ENCODE peak calls at places on chromosomes 7 and 10, in four cellular contexts. Z, X, C and I are unnamed samples.

GRCh38 chr10:31929260-31929985 is 792 bp upstream of the ARHGAP12 start:
- DNase-seq in Z (no peak), X (no peak), C (peak), I (no peak)

GRCh38 chr10:69088801-69089501 is 1.0 kb downstream of the SRGN start:
- DNase-seq in Z (no peak), X (peak), C (peak), I (no peak)

GRCh38 chr10:23917251-23917908 is 291.6 kb upstream of the KIAA1217 start:
- DNase-seq in Z (no peak), X (no peak), C (no peak), I (no peak)

GRCh38 chr10:71864861-71865473 is 13.9 kb upstream of the PSAP start:
- DNase-seq in Z (peak), X (peak), C (peak), I (peak)

GRCh38 chr7:11294965-11295364 is 321.3 kb downstream of the PHF14 start:
- DNase-seq in Z (no peak), X (no peak), C (no peak), I (no peak)

GRCh38 chr7:136293841-136294391 is 316.8 kb upstream of the MTPN start:
- DNase-seq in Z (no peak), X (no peak), C (no peak), I (no peak)

GRCh38 chr7:15686957-15687644 is 618 bp upstream of the MEOX2 start:
- DNase-seq in Z (no peak), X (no peak), C (peak), I (no peak)

GRCh38 chr7:4226166-4226857 is 455.8 kb upstream of the FOXK1 start:
- DNase-seq in Z (no peak), X (no peak), C (no peak), I (no peak)

GRCh38 chr10:100730739-100731602 is 14.4 kb upstream of the PAX2 start:
- DNase-seq in Z (no peak), X (peak), C (peak), I (no peak)

GRCh38 chr7:43201912-43202311 is 89.5 kb downstream of the HECW1 start:
- DNase-seq in Z (peak), X (peak), C (peak), I (no peak)

GRCh38 chr7:81190997-81191747 is 272.3 kb upstream of the SEMA3C start:
- DNase-seq in Z (peak), X (peak), C (peak), I (no peak)

GRCh38 chr7:69871213-69871885 is 273.1 kb downstream of the AUTS2 start:
- DNase-seq in Z (peak), X (peak), C (peak), I (peak)

GRCh38 chr10:21926949-21927348 is 76.6 kb downstream of the DNAJC1 start:
- DNase-seq in Z (peak), X (peak), C (peak), I (peak)

GRCh38 chr10:60820093-60820769 is 42.0 kb downstream of the CDK1 start:
- DNase-seq in Z (no peak), X (peak), C (peak), I (peak)

GRCh38 chr7:158274404-158274811 is 313.2 kb downstream of the PTPRN2 start:
- DNase-seq in Z (no peak), X (no peak), C (no peak), I (no peak)

GRCh38 chr7:134554417-134554966 is 5.6 kb downstream of the AKR1B15 start:
- DNase-seq in Z (no peak), X (no peak), C (no peak), I (no peak)

GRCh38 chr7:38311329-38311937 is 38.0 kb upstream of the TARP start:
- DNase-seq in Z (no peak), X (no peak), C (peak), I (no peak)

GRCh38 chr7:132650498-132650897 is 74.2 kb upstream of the PLXNA4 start:
- DNase-seq in Z (no peak), X (peak), C (peak), I (peak)

GRCh38 chr10:62131724-62132123 is 136.9 kb downstream of the RTKN2 start:
- DNase-seq in Z (no peak), X (no peak), C (no peak), I (no peak)

GRCh38 chr10:44186821-44187220 is 198.1 kb downstream of the CXCL12 start:
- DNase-seq in Z (no peak), X (no peak), C (no peak), I (no peak)

GRCh38 chr10:7756360-7756992 is 31.3 kb downstream of the KIN start:
- DNase-seq in Z (no peak), X (peak), C (peak), I (no peak)

GRCh38 chr10:126478600-126478999 is 90.3 kb upstream of the ADAM12 start:
- DNase-seq in Z (no peak), X (no peak), C (no peak), I (no peak)

GRCh38 chr10:54454271-54454670 is 346.8 kb downstream of the PCDH15 start:
- DNase-seq in Z (no peak), X (no peak), C (no peak), I (no peak)

GRCh38 chr7:36001546-36001945 is 151.5 kb upstream of the EEPD1 start:
- DNase-seq in Z (no peak), X (peak), C (no peak), I (no peak)

GRCh38 chr10:79490400-79491081 is 21.8 kb upstream of the EIF5AL1 start:
- DNase-seq in Z (peak), X (peak), C (peak), I (no peak)

GRCh38 chr7:4612939-4613841 is 68.9 kb upstream of the FOXK1 start:
- DNase-seq in Z (no peak), X (peak), C (peak), I (no peak)

GRCh38 chr7:149071641-149072437 is 18.7 kb downstream of the ZNF786 start:
- DNase-seq in Z (no peak), X (peak), C (no peak), I (no peak)

GRCh38 chr7:79421751-79422150 is 31.7 kb downstream of the MAGI2 start:
- DNase-seq in Z (no peak), X (no peak), C (no peak), I (no peak)

GRCh38 chr7:5519515-5519928 is 95.9 kb upstream of the TNRC18 start:
- DNase-seq in Z (no peak), X (no peak), C (no peak), I (no peak)

GRCh38 chr10:72242675-72243074 is 26.6 kb upstream of the ASCC1 start:
- DNase-seq in Z (peak), X (no peak), C (peak), I (no peak)

GRCh38 chr10:117543999-117544728 is 1.6 kb downstream of the EMX2 start:
- DNase-seq in Z (no peak), X (no peak), C (peak), I (no peak)

GRCh38 chr7:106358103-106358663 is 73.4 kb upstream of the NAMPT start:
- DNase-seq in Z (no peak), X (peak), C (peak), I (peak)

GRCh38 chr10:98456688-98457482 is 10.2 kb upstream of the HPS1 start:
- DNase-seq in Z (no peak), X (no peak), C (no peak), I (no peak)

GRCh38 chr10:15344876-15345285 is 26.2 kb downstream of the FAM171A1 start:
- DNase-seq in Z (peak), X (peak), C (peak), I (no peak)

GRCh38 chr10:27741173-27742091 is 4.2 kb downstream of the MKX start:
- DNase-seq in Z (no peak), X (no peak), C (no peak), I (no peak)

GRCh38 chr10:27258838-27259532 is 18.4 kb upstream of the ACBD5 start:
- DNase-seq in Z (no peak), X (no peak), C (peak), I (no peak)

DNA sequence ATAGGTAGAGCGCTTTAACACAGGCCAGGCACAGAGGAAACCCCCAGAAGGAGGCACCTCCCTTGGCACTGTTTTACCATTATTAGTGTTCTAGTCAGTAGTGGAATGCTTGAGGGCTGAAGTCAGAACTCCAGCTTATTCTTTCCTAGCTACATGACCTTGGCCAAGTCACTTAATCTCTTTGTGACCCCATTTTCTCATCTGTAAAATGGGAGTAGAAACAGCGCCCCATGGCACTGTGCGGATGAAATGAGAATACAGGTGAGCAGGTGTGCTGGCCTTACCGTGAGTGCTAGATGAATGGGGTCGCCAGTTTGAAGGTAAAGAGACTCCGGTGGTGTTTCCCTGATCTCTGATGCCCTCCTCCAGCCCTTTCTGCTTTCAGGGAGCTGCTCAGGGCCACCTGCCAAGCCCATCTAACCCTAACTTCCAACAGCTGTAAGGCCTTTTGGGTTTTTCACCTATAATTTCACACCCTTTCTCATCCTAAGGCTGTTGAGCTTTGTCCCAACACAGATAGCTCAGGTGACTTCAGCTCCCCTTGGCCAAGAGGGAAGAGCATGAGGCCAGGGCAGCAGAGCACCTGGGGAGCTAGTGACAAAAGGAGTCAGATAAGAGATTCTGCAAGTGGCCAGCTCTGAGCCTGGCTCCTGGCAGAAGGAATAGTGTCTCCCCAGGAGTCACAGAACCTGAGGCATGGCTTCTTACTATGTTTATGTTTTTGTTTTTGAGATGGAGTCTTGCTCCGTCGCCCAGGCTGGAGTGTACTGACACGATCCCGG is 76.8 kb downstream of the SH3PXD2A start:
- DNase-seq in Z (no peak), X (no peak), C (no peak), I (no peak)
- H3K4me3 ChIP-seq in Z (no peak), X (no peak), C (no peak), I (no peak)

DNA sequence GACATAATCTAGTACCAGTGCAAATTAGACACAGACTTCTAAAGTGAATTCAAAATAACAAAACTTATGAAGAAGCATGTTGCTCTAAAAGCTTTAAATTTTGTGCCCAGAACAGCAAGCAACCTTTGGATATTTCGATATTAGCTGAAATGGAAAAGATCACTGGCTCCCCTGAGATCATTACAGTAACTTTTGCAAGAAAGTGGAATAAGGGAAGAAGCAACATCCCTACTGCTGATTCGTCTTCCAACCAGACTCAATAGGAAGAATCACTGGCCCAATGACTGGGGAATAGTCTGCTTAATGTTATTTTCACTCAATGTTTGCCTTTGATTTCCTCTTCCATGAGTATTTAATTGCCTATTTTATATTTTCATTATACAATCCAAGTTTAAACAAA is 7.9 kb downstream of the SKAP2 start:
- DNase-seq in Z (no peak), X (peak), C (peak), I (no peak)
- H3K4me3 ChIP-seq in Z (no peak), X (no peak), C (no peak), I (no peak)

DNA sequence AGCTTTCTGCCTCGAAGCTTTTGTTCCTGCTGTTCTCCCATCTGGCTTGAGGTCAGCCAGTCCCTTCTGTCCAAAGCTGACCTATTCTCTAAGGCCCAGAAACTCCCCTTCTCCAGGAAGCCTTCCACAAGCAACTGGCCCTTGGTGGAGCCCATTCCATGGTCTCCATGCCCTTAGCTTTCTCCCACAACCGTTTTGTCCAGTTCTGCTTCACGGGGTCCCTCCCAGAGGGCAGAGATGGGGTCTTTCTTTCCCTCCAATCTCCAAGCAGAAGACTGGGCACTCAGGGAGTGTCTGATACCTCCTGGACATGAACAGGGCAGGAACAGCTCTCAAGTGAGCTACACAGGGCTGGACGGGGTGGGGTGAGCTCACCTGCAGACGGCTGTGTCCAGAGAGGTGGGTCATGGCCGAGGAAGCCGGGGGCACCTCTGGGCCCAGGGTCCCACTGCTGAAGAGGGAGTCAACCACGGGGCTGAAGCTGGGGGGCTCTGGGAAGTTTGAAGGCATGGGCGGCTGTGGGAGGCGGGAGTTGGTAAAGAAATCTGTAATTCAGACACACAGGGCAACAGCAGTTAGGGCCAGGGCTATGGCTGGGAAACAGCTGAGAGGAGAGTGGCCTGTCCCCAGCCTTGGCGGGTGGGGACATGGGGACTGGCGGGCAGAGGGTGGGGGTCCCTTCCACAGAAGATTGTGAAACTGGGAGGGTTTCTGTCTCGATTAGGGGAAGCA is 20.9 kb upstream of the TBL2 start:
- DNase-seq in Z (no peak), X (no peak), C (no peak), I (no peak)
- H3K4me3 ChIP-seq in Z (no peak), X (no peak), C (no peak), I (no peak)

GRCh38 chr7:150324366-150324961 is 1.1 kb upstream of the ACTR3C start:
- DNase-seq in Z (no peak), X (peak), C (no peak), I (no peak)
- H3K4me3 ChIP-seq in Z (no peak), X (no peak), C (no peak), I (no peak)

GRCh38 chr10:20888620-20889337 is 8.3 kb downstream of the NEBL start:
- DNase-seq in Z (no peak), X (no peak), C (peak), I (no peak)

GRCh38 chr10:20887706-20888535 is 9.2 kb downstream of the NEBL start:
- DNase-seq in Z (no peak), X (no peak), C (no peak), I (no peak)

GRCh38 chr10:20883552-20883951 is 13.6 kb downstream of the NEBL start:
- DNase-seq in Z (no peak), X (no peak), C (no peak), I (no peak)

GRCh38 chr10:20882091-20882490 is 15.0 kb downstream of the NEBL start:
- DNase-seq in Z (no peak), X (no peak), C (no peak), I (no peak)

GRCh38 chr10:20885678-20886077 is 11.4 kb downstream of the NEBL start:
- DNase-seq in Z (no peak), X (no peak), C (no peak), I (no peak)
- H3K4me3 ChIP-seq in Z (no peak), X (no peak), C (no peak), I (no peak)

GRCh38 chr7:151494569-151495284 is 25.0 kb downstream of the RHEB start:
- DNase-seq in Z (no peak), X (no peak), C (no peak), I (no peak)
- H3K4me3 ChIP-seq in Z (no peak), X (no peak), C (no peak), I (no peak)

GRCh38 chr7:117210366-117210765 is 112.5 kb downstream of the WNT2 start:
- DNase-seq in Z (no peak), X (no peak), C (no peak), I (no peak)
- H3K4me3 ChIP-seq in Z (no peak), X (no peak), C (no peak), I (no peak)